ENCODE peak calls at places on chromosomes 2 and 18, in five cellular contexts. X is fibroblast of lung, M is A549, Y is testis, O is PC-9. E is an unnamed sample. For H3K4me1, the result is how much of the 10 kb centered on the place peaks cover.

GRCh38 chr2:3099145-3099859 is 278.3 kb downstream of the EIPR1 start:
- DNase-seq in X (no peak), M (no peak), Y (no peak), O (no peak), E (no peak)

GRCh38 chr2:207337234-207338219 is 171.8 kb upstream of the KLF7 start:
- DNase-seq in X (peak), M (peak), Y (no peak), O (peak), E (no peak)

GRCh38 chr2:186103276-186103675 is 364.7 kb downstream of the FSIP2 start:
- DNase-seq in X (no peak), M (no peak), Y (no peak), O (no peak), E (no peak)

GRCh38 chr2:171923206-171923605 is 945 bp downstream of the HAT1 start:
- DNase-seq in X (peak), M (peak), Y (peak), O (peak), E (no peak)

GRCh38 chr18:22169011-22169888 is at the start of gene GATA6:
- DNase-seq in X (peak), M (peak), Y (peak), O (peak), E (peak)

GRCh38 chr2:70901235-70902066 is 34.2 kb upstream of the ATP6V1B1 start:
- DNase-seq in X (peak), M (peak), Y (no peak), O (no peak), E (no peak)

GRCh38 chr18:59268722-59269562 is 4.3 kb downstream of the RAX start:
- DNase-seq in X (peak), M (peak), Y (peak), O (no peak), E (no peak)

GRCh38 chr2:209913786-209914185 is 88.7 kb upstream of the RPE start:
- DNase-seq in X (no peak), M (no peak), Y (no peak), O (no peak), E (no peak)

GRCh38 chr2:45288532-45288931 is 279.3 kb upstream of the SIX2 start:
- DNase-seq in X (no peak), M (no peak), Y (no peak), O (peak), E (no peak)

GRCh38 chr2:31170071-31170698 is 31.9 kb upstream of the GALNT14 start:
- DNase-seq in X (peak), M (peak), Y (peak), O (peak), E (peak)

GRCh38 chr2:38912619-38913018 is 22.9 kb downstream of the ARHGEF33 start:
- DNase-seq in X (no peak), M (no peak), Y (no peak), O (no peak), E (no peak)

GRCh38 chr2:241020201-241020600 is 21.8 kb downstream of the SNED1 start:
- DNase-seq in X (no peak), M (no peak), Y (peak), O (no peak), E (no peak)

GRCh38 chr2:128594953-128595677 is 276.4 kb upstream of the HS6ST1 start:
- DNase-seq in X (no peak), M (no peak), Y (peak), O (no peak), E (peak)

GRCh38 chr2:41206004-41206403 is 754.1 kb upstream of the SLC8A1 start:
- DNase-seq in X (no peak), M (no peak), Y (peak), O (no peak), E (no peak)

GRCh38 chr2:142750858-142751257 is 126.6 kb upstream of the KYNU start:
- DNase-seq in X (no peak), M (peak), Y (no peak), O (no peak), E (no peak)

GRCh38 chr2:150561076-150561475 is 73.6 kb upstream of the RND3 start:
- DNase-seq in X (no peak), M (no peak), Y (no peak), O (no peak), E (peak)

GRCh38 chr2:182283512-182283911 is 143.3 kb downstream of the PDE1A start:
- DNase-seq in X (no peak), M (no peak), Y (no peak), O (no peak), E (no peak)

GRCh38 chr2:134244091-134244490 is 9.8 kb upstream of the MGAT5 start:
- DNase-seq in X (no peak), M (no peak), Y (no peak), O (no peak), E (no peak)

GRCh38 chr2:86254576-86255538 is 55.6 kb downstream of the MRPL35 start:
- DNase-seq in X (no peak), M (peak), Y (no peak), O (no peak), E (no peak)

GRCh38 chr2:230703514-230703913 is 9.1 kb upstream of the CAB39 start:
- DNase-seq in X (no peak), M (no peak), Y (no peak), O (no peak), E (no peak)

GRCh38 chr2:182049330-182049729 is 63.7 kb downstream of the PPP1R1C start:
- DNase-seq in X (peak), M (no peak), Y (no peak), O (no peak), E (no peak)

GRCh38 chr2:234422242-234422641 is 74.6 kb downstream of the ARL4C start:
- DNase-seq in X (peak), M (peak), Y (no peak), O (peak), E (no peak)

GRCh38 chr2:36511858-36512630 is 85.9 kb downstream of the FEZ2 start:
- DNase-seq in X (no peak), M (no peak), Y (no peak), O (no peak), E (no peak)

GRCh38 chr2:67290451-67290991 is 106.6 kb upstream of the ETAA1 start:
- DNase-seq in X (peak), M (peak), Y (no peak), O (peak), E (no peak)

GRCh38 chr2:120538691-120539420 is 192.9 kb downstream of the INHBB start:
- DNase-seq in X (no peak), M (no peak), Y (no peak), O (peak), E (no peak)

GRCh38 chr18:35443847-35444246 is 53.9 kb downstream of the INO80C start:
- DNase-seq in X (no peak), M (no peak), Y (no peak), O (no peak), E (no peak)

GRCh38 chr2:150076281-150076680 is 411.2 kb downstream of the RND3 start:
- DNase-seq in X (peak), M (peak), Y (no peak), O (no peak), E (no peak)

GRCh38 chr18:30034818-30035217 is 1007.7 kb downstream of the DSC3 start:
- DNase-seq in X (no peak), M (no peak), Y (no peak), O (no peak), E (no peak)

GRCh38 chr2:6516674-6517073 is 349.0 kb downstream of the CMPK2 start:
- DNase-seq in X (no peak), M (no peak), Y (no peak), O (no peak), E (no peak)

GRCh38 chr2:180306346-180306745 is 299.2 kb upstream of the CWC22 start:
- DNase-seq in X (no peak), M (no peak), Y (no peak), O (no peak), E (no peak)

GRCh38 chr2:33620-34019 is 12.7 kb downstream of the FAM110C start:
- DNase-seq in X (no peak), M (no peak), Y (no peak), O (peak), E (no peak)

GRCh38 chr2:10332402-10333246 is 29.9 kb downstream of the HPCAL1 start:
- DNase-seq in X (no peak), M (no peak), Y (no peak), O (no peak), E (no peak)

GRCh38 chr2:231554748-231555545 is 24.7 kb upstream of the NMUR1 start:
- DNase-seq in X (peak), M (peak), Y (peak), O (no peak), E (peak)

GRCh38 chr18:45566025-45566740 is 49.1 kb upstream of the SLC14A2 start:
- DNase-seq in X (peak), M (no peak), Y (peak), O (no peak), E (no peak)

GRCh38 chr18:3269900-3270299 is 8.0 kb downstream of the MYL12B start:
- DNase-seq in X (no peak), M (no peak), Y (no peak), O (no peak), E (no peak)
- H3K4me1 ChIP-seq in X (under half), M (half or more), Y (under half), O (under half), E (under half)

GRCh38 chr18:37566479-37567060 is 972 bp upstream of the CELF4 start:
- DNase-seq in X (no peak), M (no peak), Y (peak), O (no peak), E (no peak)
- H3K4me3 ChIP-seq in X (no peak), M (peak), Y (peak), O (no peak), E (peak)

DNA sequence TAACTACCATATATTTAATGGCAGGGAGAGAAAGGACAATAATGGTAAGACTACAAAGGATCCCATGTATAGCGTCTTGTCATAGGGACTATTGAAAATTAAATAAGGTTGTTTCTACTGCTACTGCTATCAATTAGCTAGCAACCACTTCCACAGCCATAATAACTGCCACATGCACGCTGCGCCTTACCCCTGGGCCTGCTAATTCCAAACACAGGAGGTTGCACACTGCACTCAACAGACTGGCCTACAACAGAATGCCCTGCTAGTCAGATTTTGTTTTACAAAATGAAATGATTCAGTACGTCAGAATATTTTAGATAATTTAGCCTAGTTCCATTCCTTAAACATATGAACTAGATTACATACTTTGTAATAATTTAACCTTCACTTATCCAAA is 121.0 kb upstream of the SMAD7 start:
- DNase-seq in X (no peak), M (no peak), Y (no peak), O (no peak), E (no peak)
- H3K4me1 ChIP-seq in X (under half), M (under half), Y (under half), O (under half), E (under half)

GRCh38 chr2:55111570-55112228 is 61.4 kb upstream of the RTN4 start:
- DNase-seq in X (peak), M (peak), Y (peak), O (peak), E (peak)
- H3K4me3 ChIP-seq in X (no peak), M (no peak), Y (no peak), O (peak), E (no peak)

DNA sequence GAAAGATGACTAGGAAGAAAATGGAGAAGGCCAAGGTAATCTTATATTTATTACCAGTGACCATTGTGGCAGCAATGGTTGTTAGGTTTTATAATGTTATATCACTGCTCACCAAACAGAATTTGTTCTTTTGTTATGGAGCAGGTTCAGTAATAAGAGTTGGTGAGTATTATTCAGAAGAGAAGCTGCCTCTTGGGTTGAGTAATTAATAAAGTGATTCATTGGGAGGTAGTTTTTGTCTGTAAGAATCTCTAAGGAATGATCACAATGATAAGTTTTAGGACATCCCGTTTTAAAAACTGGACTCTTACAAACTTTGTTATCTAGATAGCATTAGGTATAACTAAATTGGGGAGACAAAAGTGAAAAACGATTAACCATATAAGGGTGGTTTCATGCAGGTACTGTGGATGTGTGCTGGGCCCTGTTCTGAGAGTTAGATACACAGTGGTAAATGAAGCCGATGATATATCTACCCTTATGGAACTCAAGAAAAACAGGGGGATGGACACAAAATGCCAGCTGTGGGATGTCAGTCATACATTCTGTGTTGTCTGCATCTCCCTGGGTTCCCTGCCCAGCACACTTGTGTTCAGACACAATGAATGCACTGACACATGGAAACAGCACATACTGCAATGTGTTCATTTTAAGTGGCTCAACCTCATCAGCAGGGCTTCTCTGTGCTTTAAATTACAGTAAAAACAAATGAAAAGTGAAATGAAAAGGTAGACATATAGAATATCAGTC is 7.5 kb downstream of the MAP4K4 start:
- DNase-seq in X (peak), M (no peak), Y (no peak), O (no peak), E (no peak)
- H3K4me1 ChIP-seq in X (under half), M (half or more), Y (under half), O (half or more), E (under half)

DNA sequence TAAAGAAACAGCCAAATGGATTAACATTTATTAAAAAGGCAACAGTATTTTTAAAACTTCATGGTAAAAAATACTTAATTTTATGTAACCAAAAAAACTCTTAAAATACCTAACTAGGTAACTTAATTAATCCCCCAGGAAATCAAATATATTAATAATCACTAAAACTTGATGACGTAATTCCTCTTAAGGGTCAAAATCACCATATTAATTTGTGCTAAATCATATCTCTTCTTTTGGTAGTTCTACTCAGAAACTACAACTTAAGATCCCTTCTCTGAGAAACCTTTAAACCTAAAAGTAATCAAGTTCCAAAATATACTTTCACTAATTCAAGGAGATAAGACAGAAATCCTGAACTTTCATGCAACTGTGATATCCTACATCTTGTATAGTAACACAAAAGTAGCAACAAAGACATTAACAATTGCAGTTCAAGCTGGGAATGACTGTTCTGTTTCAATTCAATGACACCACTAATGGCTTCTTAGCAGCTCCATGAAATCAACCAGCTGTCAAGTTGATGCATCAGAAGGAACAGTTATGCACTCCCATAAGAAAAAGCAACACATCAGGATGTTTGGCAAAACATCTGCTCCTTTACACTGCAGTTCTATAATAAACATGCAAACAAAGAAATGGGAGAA is 4.0 kb downstream of the BAZ2B start:
- DNase-seq in X (peak), M (peak), Y (no peak), O (no peak), E (no peak)
- H3K4me3 ChIP-seq in X (no peak), M (no peak), Y (no peak), O (no peak), E (no peak)

DNA sequence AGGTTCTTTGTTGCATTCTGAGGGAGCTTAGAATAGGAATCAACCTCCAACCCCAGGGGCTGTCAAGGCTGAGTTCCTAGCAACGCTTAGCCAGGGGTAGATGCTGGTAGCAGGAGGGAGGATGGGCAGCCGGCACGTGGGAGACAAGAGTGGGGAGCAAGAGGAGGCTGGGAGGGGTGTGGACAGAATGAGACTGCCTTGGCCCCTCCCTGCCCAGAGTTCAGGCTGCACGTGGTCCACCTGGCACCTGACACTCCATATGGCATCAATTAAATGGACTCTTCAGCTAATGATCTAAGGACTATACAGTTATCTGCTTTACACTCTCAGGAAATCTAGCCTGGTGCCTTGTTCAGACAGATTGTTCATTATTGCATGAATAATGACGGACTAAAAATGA is 101.9 kb upstream of the CDC42EP3 start:
- DNase-seq in X (no peak), M (no peak), Y (no peak), O (no peak), E (no peak)
- H3K4me1 ChIP-seq in X (under half), M (half or more), Y (under half), O (under half), E (under half)

E was measured in right lobe of liver.